ENCODE peak calls at places on chromosomes 1 and 21, in eight cellular contexts. T is HS-5, U is NCI-H2081, N is K562, E is caudate nucleus, Z is fibroblast of the aortic adventitia, S is GOT3, X is GM03348. P is an unnamed sample.

GRCh38 chr1:115640384-115640783 is 1.4 kb upstream of the VANGL1 start:
- DNase-seq in E (no peak), S (no peak), T (no peak), N (peak), U (no peak), Z (no peak), X (no peak), P (no peak)

GRCh38 chr21:42983102-42983501 is 8.7 kb downstream of the PKNOX1 start:
- DNase-seq in S (no peak), N (no peak), Z (no peak), T (no peak), U (no peak), X (no peak), E (no peak), P (no peak)

GRCh38 chr1:234400773-234401172 is 27.5 kb downstream of the COA6 start:
- DNase-seq in S (no peak), X (no peak), N (no peak), Z (peak), U (no peak), E (no peak), T (no peak), P (no peak)

GRCh38 chr1:66256629-66257575 is 277.1 kb upstream of the SGIP1 start:
- DNase-seq in T (no peak), Z (no peak), S (no peak), U (no peak), N (no peak), E (no peak), X (no peak), P (peak)

GRCh38 chr1:54986532-54986931 is 6.1 kb downstream of the TMEM61 start:
- DNase-seq in N (no peak), T (no peak), Z (no peak), S (no peak), E (no peak), U (no peak), X (no peak), P (no peak)

GRCh38 chr1:43438006-43438405 is 15.7 kb downstream of the HYI start:
- DNase-seq in S (no peak), T (no peak), U (no peak), N (no peak), E (no peak), Z (no peak), X (no peak), P (no peak)

GRCh38 chr1:23035823-23036452 is 16.7 kb downstream of the KDM1A start:
- DNase-seq in N (no peak), X (no peak), Z (no peak), U (no peak), E (no peak), T (no peak), S (no peak), P (no peak)

GRCh38 chr1:172832332-172832731 is 173.4 kb downstream of the FASLG start:
- DNase-seq in U (no peak), N (no peak), E (no peak), Z (no peak), X (no peak), T (no peak), S (no peak), P (no peak)

GRCh38 chr1:15249032-15249601 is 2.1 kb downstream of the FHAD1 start:
- DNase-seq in X (no peak), E (no peak), U (no peak), T (no peak), Z (no peak), N (no peak), S (no peak), P (no peak)

GRCh38 chr21:34227386-34227852 is 136.4 kb upstream of the KCNE2 start:
- DNase-seq in U (no peak), Z (peak), E (no peak), N (no peak), T (no peak), S (no peak), X (peak), P (no peak)

GRCh38 chr1:27010226-27010994 is 2.2 kb downstream of the TENT5B start:
- DNase-seq in T (no peak), X (no peak), Z (no peak), E (no peak), N (no peak), S (no peak), U (no peak), P (no peak)

GRCh38 chr1:246491551-246492053 is 15.5 kb downstream of the SMYD3 start:
- DNase-seq in Z (no peak), X (no peak), T (no peak), E (peak), N (no peak), S (no peak), U (no peak), P (no peak)

GRCh38 chr1:224525411-224526040 is 90.6 kb upstream of the CNIH3 start:
- DNase-seq in N (no peak), Z (peak), X (no peak), S (no peak), E (no peak), T (no peak), U (no peak), P (peak)

GRCh38 chr1:226738421-226738994 is 574 bp downstream of the ITPKB start:
- DNase-seq in N (no peak), E (no peak), Z (peak), U (peak), T (peak), S (no peak), X (peak), P (peak)

GRCh38 chr1:246647113-246647512 is 77.1 kb upstream of the SCCPDH start:
- DNase-seq in T (no peak), E (peak), S (no peak), U (no peak), N (peak), X (peak), Z (peak), P (peak)

GRCh38 chr21:45525910-45526306 is 16.3 kb downstream of the SLC19A1 start:
- DNase-seq in N (no peak), E (no peak), X (no peak), T (no peak), S (no peak), U (no peak), Z (no peak), P (no peak)

GRCh38 chr1:99674665-99675064 is 28.8 kb downstream of the PALMD start:
- DNase-seq in U (no peak), Z (peak), T (no peak), N (no peak), E (no peak), X (no peak), S (no peak), P (peak)

GRCh38 chr21:27954806-27955205 is 987.9 kb upstream of the ADAMTS5 start:
- DNase-seq in T (no peak), S (no peak), Z (no peak), U (no peak), X (no peak), N (no peak), E (no peak), P (peak)

GRCh38 chr1:108200627-108201106 is 524 bp upstream of the SLC25A24 start:
- DNase-seq in T (no peak), X (peak), Z (peak), N (peak), E (peak), U (peak), S (no peak), P (peak)

GRCh38 chr1:201916649-201917249 is 28.1 kb downstream of the SHISA4 start:
- DNase-seq in E (no peak), N (peak), X (peak), S (peak), U (no peak), T (peak), Z (peak), P (peak)

GRCh38 chr1:150152772-150153461 is 3.2 kb downstream of the PLEKHO1 start:
- DNase-seq in N (peak), X (peak), Z (peak), T (no peak), U (no peak), S (no peak), E (no peak), P (peak)